ENCODE peak calls at places on chromosomes 3 and 15, in eight cellular contexts. P, N, W, T, K, U, O and S are unnamed samples.

GRCh38 chr3:43389388-43390254 is 103.3 kb downstream of the SNRK start:
- DNase-seq in P (no peak), N (no peak), W (no peak), T (peak; percentile 57), K (peak; percentile 86), U (peak; percentile 57), O (peak; percentile 94), S (no peak)

GRCh38 chr3:141050913-141051632 is at the start of gene SPSB4:
- DNase-seq in P (peak; percentile 57), N (peak; percentile 82), W (peak; percentile 97), T (no peak), K (peak; percentile 19), U (peak; percentile 51), O (peak; percentile 45), S (no peak)

GRCh38 chr3:139236336-139236735 is 107.5 kb upstream of the MRPS22 start:
- DNase-seq in P (no peak), N (no peak), W (no peak), T (no peak), K (no peak), U (no peak), O (no peak), S (no peak)

GRCh38 chr3:115252679-115253078 is 105.6 kb upstream of the ZBTB20 start:
- DNase-seq in P (no peak), N (no peak), W (no peak), T (no peak), K (no peak), U (no peak), O (no peak), S (no peak)

GRCh38 chr15:89143503-89144162 is 55.4 kb downstream of the ABHD2 start:
- DNase-seq in P (no peak), N (no peak), W (no peak), T (no peak), K (no peak), U (no peak), O (peak; percentile 83), S (no peak)

GRCh38 chr3:171374661-171375285 is 85.4 kb downstream of the TNIK start:
- DNase-seq in P (no peak), N (peak; percentile 30), W (no peak), T (no peak), K (no peak), U (no peak), O (peak; percentile 86), S (no peak)

GRCh38 chr3:55891106-55891505 is 404.0 kb upstream of the WNT5A start:
- DNase-seq in P (no peak), N (no peak), W (no peak), T (no peak), K (no peak), U (no peak), O (peak; percentile 38), S (no peak)

GRCh38 chr15:78988361-78988911 is 43.6 kb upstream of the CTSH start:
- DNase-seq in P (peak; percentile 95), N (peak; percentile 89), W (no peak), T (no peak), K (no peak), U (no peak), O (peak; percentile 99), S (no peak)

GRCh38 chr3:9169951-9170850 is 79.2 kb downstream of the SRGAP3 start:
- DNase-seq in P (no peak), N (no peak), W (no peak), T (no peak), K (peak; percentile 56), U (peak; percentile 6), O (no peak), S (no peak)

GRCh38 chr3:36710606-36711005 is 53.7 kb downstream of the DCLK3 start:
- DNase-seq in P (no peak), N (no peak), W (no peak), T (no peak), K (no peak), U (no peak), O (no peak), S (no peak)

GRCh38 chr3:123883656-123884257 is 375 bp downstream of the MYLK start:
- DNase-seq in P (peak; percentile 18), N (peak; percentile 32), W (peak; percentile 69), T (no peak), K (no peak), U (no peak), O (peak; percentile 54), S (no peak)

GRCh38 chr15:70504305-70504951 is 258.9 kb downstream of the UACA start:
- DNase-seq in P (no peak), N (peak; percentile 77), W (no peak), T (no peak), K (no peak), U (no peak), O (peak; percentile 70), S (no peak)

GRCh38 chr15:29530966-29531365 is 261.3 kb upstream of the NSMCE3 start:
- DNase-seq in P (no peak), N (no peak), W (no peak), T (no peak), K (no peak), U (no peak), O (no peak), S (no peak)

GRCh38 chr3:17678116-17678741 is 64.2 kb downstream of the TBC1D5 start:
- DNase-seq in P (no peak), N (no peak), W (no peak), T (no peak), K (no peak), U (no peak), O (peak; percentile 69), S (no peak)

GRCh38 chr3:148880681-148881080 is 15.6 kb downstream of the CPA3 start:
- DNase-seq in P (peak; percentile 28), N (no peak), W (peak; percentile 36), T (no peak), K (no peak), U (no peak), O (peak; percentile 51), S (peak; percentile 37)